ENCODE peak calls at places on chromosomes 1 and 21, in ten cellular contexts. Y, H, W, U, Z, D, E, X, C and P are unnamed samples.

GRCh38 chr1:119139393-119139792 is 1.1 kb downstream of the WARS2 start:
- DNase-seq in X (peak), D (no peak), Y (no peak), U (no peak), H (no peak), Z (peak), W (no peak), E (peak), C (no peak), P (peak)

GRCh38 chr1:230976360-230976759 is 2.3 kb downstream of the TTC13 start:
- DNase-seq in Y (no peak), C (no peak), E (no peak), D (no peak), W (no peak), U (no peak), X (no peak), H (no peak), Z (no peak), P (no peak)

GRCh38 chr1:204731997-204732396 is 46.5 kb upstream of the LRRN2 start:
- DNase-seq in C (no peak), X (no peak), W (no peak), Z (no peak), U (no peak), Y (no peak), H (no peak), E (peak), D (no peak), P (no peak)

GRCh38 chr1:1927751-1928150 is 8.7 kb upstream of the TMEM52 start:
- DNase-seq in W (no peak), Z (no peak), C (no peak), X (no peak), U (no peak), H (no peak), D (no peak), E (no peak), Y (no peak), P (no peak)

GRCh38 chr1:210031473-210031872 is 93.5 kb downstream of the SYT14 start:
- DNase-seq in U (no peak), Z (no peak), C (no peak), D (no peak), H (no peak), X (no peak), W (no peak), E (no peak), Y (no peak), P (no peak)

GRCh38 chr1:228141871-228142615 is 2.0 kb downstream of the GUK1 start:
- DNase-seq in C (no peak), X (peak), Y (no peak), U (peak), Z (no peak), E (no peak), D (peak), H (no peak), W (peak), P (peak)

GRCh38 chr1:154198756-154199562 is 7.1 kb upstream of the TPM3 start:
- DNase-seq in E (peak), X (peak), Z (peak), D (peak), C (peak), U (peak), H (peak), Y (no peak), W (no peak), P (peak)

GRCh38 chr1:55848906-55849305 is 633.7 kb upstream of the USP24 start:
- DNase-seq in U (no peak), X (no peak), H (peak), Y (no peak), W (no peak), C (peak), E (no peak), Z (no peak), D (no peak), P (peak)

GRCh38 chr1:36871146-36871971 is 163.0 kb downstream of the GRIK3 start:
- DNase-seq in Y (no peak), D (no peak), C (no peak), E (no peak), W (no peak), U (peak), H (no peak), Z (no peak), X (no peak), P (peak)

GRCh38 chr1:168945870-168946269 is 160.6 kb upstream of the ATP1B1 start:
- DNase-seq in E (peak), X (no peak), C (no peak), Y (no peak), W (peak), Z (no peak), D (peak), U (no peak), H (no peak), P (no peak)

GRCh38 chr21:28516996-28517592 is 475.6 kb downstream of the LTN1 start:
- DNase-seq in H (peak), E (peak), Z (peak), Y (no peak), D (peak), X (peak), W (peak), U (peak), C (peak), P (peak)

GRCh38 chr1:147109762-147110161 is 62.5 kb downstream of the PRKAB2 start:
- DNase-seq in U (no peak), Z (no peak), X (no peak), W (no peak), Y (no peak), E (no peak), D (no peak), C (no peak), H (no peak), P (no peak)

GRCh38 chr1:22920734-22921451 is 51.8 kb downstream of the LACTBL1 start:
- DNase-seq in W (no peak), Y (no peak), X (no peak), U (no peak), Z (no peak), E (no peak), H (no peak), D (no peak), C (no peak), P (no peak)

GRCh38 chr1:97006044-97006676 is 284.6 kb downstream of the PTBP2 start:
- DNase-seq in E (no peak), U (peak), W (no peak), Z (no peak), D (no peak), H (peak), Y (no peak), C (peak), X (no peak), P (no peak)

GRCh38 chr1:25442178-25442577 is 11.5 kb downstream of the MACO1 start:
- DNase-seq in D (no peak), W (no peak), C (peak), H (peak), Y (no peak), E (no peak), U (peak), Z (no peak), X (no peak), P (no peak)

GRCh38 chr1:71655604-71656003 is 574.8 kb upstream of the ZRANB2 start:
- DNase-seq in H (no peak), W (no peak), X (no peak), D (no peak), U (no peak), Z (no peak), Y (no peak), E (no peak), C (no peak), P (no peak)

GRCh38 chr1:87131809-87132663 is 196.6 kb upstream of the LMO4 start:
- DNase-seq in C (peak), H (peak), W (peak), E (peak), D (peak), U (peak), X (peak), Y (peak), Z (peak), P (peak)

GRCh38 chr1:18962121-18962721 is 5.7 kb upstream of the IFFO2 start:
- DNase-seq in D (peak), W (peak), Y (peak), X (no peak), H (peak), Z (no peak), C (peak), U (no peak), E (peak), P (no peak)

GRCh38 chr1:21625390-21626190 is 43.6 kb downstream of the RAP1GAP start:
- DNase-seq in C (no peak), U (no peak), D (no peak), X (no peak), Z (no peak), E (no peak), Y (no peak), W (no peak), H (no peak), P (no peak)

GRCh38 chr1:110961902-110962301 is 1.8 kb downstream of the LRIF1 start:
- DNase-seq in D (no peak), U (no peak), E (no peak), W (no peak), H (no peak), Y (no peak), C (no peak), X (no peak), Z (no peak), P (no peak)
- H3K4me3 ChIP-seq in D (no peak), U (no peak), E (no peak), W (no peak), H (no peak), Y (no peak), C (peak), X (peak), Z (peak), P (peak)

GRCh38 chr1:4027008-4027407 is 126.9 kb upstream of the C1orf174 start:
- DNase-seq in D (no peak), H (no peak), E (no peak), U (no peak), Y (no peak), C (no peak), X (peak), W (no peak), Z (no peak), P (no peak)
- H3K4me3 ChIP-seq in D (no peak), H (no peak), E (no peak), U (no peak), Y (no peak), C (no peak), X (peak), W (no peak), Z (no peak), P (no peak)

DNA sequence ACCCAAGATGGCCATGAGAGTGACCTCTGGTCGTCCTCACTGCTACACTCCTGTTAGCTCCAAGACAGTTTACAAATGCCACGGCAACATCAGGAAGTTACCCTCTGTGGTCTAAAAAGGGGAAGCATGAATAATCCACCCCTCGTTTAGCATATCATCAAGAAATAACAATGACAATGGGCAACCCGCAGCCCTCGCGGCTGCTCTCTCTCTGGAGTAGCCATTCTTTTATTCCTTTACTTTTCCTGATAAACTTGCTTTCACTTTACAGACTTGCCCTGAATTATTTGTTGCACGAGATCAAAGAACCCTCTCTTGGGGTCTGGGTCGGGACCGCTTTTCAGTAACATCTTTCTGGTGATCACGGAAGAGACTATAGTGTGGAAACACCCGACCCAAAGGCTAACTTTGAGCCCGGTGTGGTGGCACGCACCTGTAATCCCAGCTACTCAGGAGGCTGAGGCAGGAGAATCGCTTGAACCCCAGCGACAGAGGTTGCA is 19.8 kb upstream of the COX20 start:
- DNase-seq in Z (no peak), Y (no peak), D (no peak), C (no peak), H (no peak), U (no peak), X (no peak), W (no peak), E (no peak), P (peak)
- H3K4me3 ChIP-seq in Z (no peak), Y (no peak), D (no peak), C (peak), H (no peak), U (no peak), X (no peak), W (no peak), E (no peak), P (no peak)

GRCh38 chr1:219279017-219279770 is 105.5 kb downstream of the LYPLAL1 start:
- DNase-seq in Y (no peak), H (peak), D (no peak), Z (no peak), X (no peak), C (no peak), U (no peak), W (no peak), E (no peak), P (no peak)

GRCh38 chr1:219278288-219278687 is 104.6 kb downstream of the LYPLAL1 start:
- DNase-seq in H (peak), Y (no peak), X (no peak), U (no peak), W (no peak), Z (no peak), D (no peak), C (no peak), E (no peak), P (no peak)

GRCh38 chr1:219273088-219273686 is 99.5 kb downstream of the LYPLAL1 start:
- DNase-seq in D (no peak), E (no peak), Z (no peak), H (no peak), W (no peak), C (no peak), Y (no peak), X (no peak), U (no peak), P (no peak)

GRCh38 chr1:219277304-219277840 is 103.7 kb downstream of the LYPLAL1 start:
- DNase-seq in Y (no peak), D (no peak), Z (no peak), X (no peak), E (no peak), W (no peak), C (no peak), H (no peak), U (no peak), P (no peak)

DNA sequence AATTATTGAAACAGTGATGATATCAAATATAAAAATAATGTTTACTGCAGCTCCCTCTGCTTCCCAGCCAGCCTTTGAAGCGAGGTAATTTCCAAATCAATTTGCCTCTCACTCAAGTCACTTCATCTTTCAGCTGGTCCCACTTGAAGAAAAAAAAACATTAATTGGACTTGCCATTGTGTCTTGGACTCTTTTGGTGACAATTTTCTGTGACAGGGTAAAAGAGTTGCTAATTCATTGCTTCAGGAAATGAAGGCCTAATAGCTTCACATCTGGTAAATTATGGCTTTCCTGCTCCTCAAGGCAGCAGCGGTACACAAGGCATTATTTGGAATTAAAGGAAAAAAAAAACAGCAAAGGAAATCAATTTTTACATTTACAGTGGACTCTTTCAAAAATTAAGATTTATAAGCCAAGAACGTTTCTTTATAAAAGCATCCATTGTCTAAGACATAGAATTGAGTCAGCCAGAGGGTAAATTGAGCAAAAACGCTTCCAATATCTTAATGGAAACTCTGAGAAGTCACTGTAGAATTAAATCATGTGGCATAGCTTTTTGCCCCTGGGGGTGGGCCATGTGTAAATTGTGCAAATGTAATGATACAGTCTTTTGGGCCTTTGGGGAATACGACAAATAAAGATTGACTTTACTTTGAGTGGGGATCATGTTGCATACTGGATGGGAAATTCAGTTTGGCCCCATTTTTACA is 102.5 kb downstream of the LYPLAL1 start:
- DNase-seq in Z (no peak), Y (no peak), C (no peak), W (no peak), U (no peak), E (no peak), H (no peak), D (no peak), X (no peak), P (no peak)
- H3K4me3 ChIP-seq in Z (no peak), Y (no peak), C (no peak), W (no peak), U (no peak), E (no peak), H (no peak), D (no peak), X (no peak), P (no peak)

GRCh38 chr1:15524283-15525042 is 448 bp upstream of the CASP9 start:
- DNase-seq in C (peak), H (peak), W (peak), D (peak), E (peak), Z (peak), X (peak), U (peak), Y (peak), P (peak)
- H3K4me3 ChIP-seq in C (peak), H (peak), W (peak), D (peak), E (peak), Z (peak), X (peak), U (peak), Y (peak), P (peak)

GRCh38 chr1:162632234-162632666 is at the start of gene DDR2:
- DNase-seq in Y (no peak), D (peak), X (no peak), H (peak), W (peak), E (peak), Z (no peak), C (peak), U (peak), P (peak)

GRCh38 chr1:162631546-162632233 is 574 bp upstream of the DDR2 start:
- DNase-seq in X (no peak), Z (no peak), E (no peak), H (peak), D (no peak), Y (no peak), U (peak), C (peak), W (peak), P (peak)

GRCh38 chr1:162632743-162633326 is 571 bp downstream of the DDR2 start:
- DNase-seq in Y (no peak), E (no peak), C (peak), D (no peak), U (no peak), X (no peak), Z (no peak), H (peak), W (peak), P (no peak)

GRCh38 chr1:162633327-162633762 is 1.1 kb downstream of the DDR2 start:
- DNase-seq in H (peak), X (no peak), C (peak), U (peak), W (no peak), Y (no peak), E (no peak), Z (no peak), D (no peak), P (no peak)

GRCh38 chr1:162635418-162635817 is 3.2 kb downstream of the DDR2 start:
- DNase-seq in Y (no peak), H (no peak), W (no peak), U (no peak), D (no peak), X (no peak), C (peak), Z (no peak), E (no peak), P (no peak)
- H3K4me3 ChIP-seq in Y (no peak), H (no peak), W (no peak), U (peak), D (no peak), X (no peak), C (peak), Z (no peak), E (no peak), P (no peak)

DNA sequence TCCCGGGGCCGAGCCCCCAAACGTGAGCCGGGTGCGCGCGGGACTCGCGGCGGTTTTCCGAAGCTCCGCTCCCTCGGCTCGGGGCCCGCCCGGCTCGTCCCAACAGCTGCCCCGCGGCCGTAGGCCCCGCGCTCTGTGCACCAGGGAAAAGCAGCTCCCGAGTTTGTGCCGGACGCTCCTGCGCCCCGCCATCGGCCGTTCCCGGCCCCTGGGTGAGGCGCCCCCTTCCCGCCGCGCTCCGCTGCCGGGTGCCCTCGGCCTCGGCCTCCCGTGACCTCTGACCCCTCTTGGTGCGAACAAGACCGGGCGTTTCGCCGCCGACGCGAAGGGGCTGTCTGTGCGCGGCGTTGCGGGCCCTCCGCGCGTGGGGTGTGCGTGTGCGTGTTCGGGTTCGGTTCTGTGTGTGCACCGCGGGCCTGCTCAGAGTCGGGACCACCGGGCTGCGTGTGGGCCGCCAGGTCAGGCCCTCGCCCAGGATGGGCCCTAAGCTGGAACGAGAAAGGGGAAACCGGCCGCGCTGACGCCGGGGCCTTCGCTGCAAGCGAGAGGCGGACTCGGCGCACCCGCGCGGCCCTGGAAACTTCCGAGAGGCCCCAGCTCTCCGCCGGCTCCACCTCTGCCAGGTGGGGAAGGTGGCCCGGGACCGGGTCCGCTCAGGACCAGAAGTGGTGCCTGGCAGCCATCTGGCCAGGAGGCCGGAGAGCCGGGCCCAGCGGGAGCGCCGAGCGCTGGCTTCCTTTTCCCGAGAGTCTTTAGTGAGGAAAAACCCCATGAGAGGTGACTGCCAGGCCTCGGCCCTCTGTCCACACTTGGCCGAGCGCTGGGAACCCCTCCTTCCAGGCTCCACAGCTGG is 1.9 kb downstream of the PRDM16 start:
- DNase-seq in D (no peak), W (no peak), U (no peak), Y (peak), Z (no peak), C (peak), H (peak), E (no peak), X (no peak), P (peak)
- H3K4me3 ChIP-seq in D (no peak), W (peak), U (no peak), Y (no peak), Z (no peak), C (peak), H (no peak), E (peak), X (no peak), P (no peak)

GRCh38 chr1:198168180-198168579 is 11.4 kb downstream of the NEK7 start:
- DNase-seq in H (peak), E (no peak), U (no peak), Z (no peak), Y (no peak), C (peak), D (no peak), W (no peak), X (no peak), P (no peak)
- H3K4me3 ChIP-seq in H (no peak), E (no peak), U (no peak), Z (peak), Y (no peak), C (peak), D (no peak), W (no peak), X (peak), P (no peak)